ENCODE peak calls at places on chromosomes 6 and 20, in eight cellular contexts. One of them, this sample, is unnamed.

GRCh38 chr6:143232849-143233248 is 172.2 kb downstream of the AIG1 start:
- DNase-seq in hepatocyte: peak; percentile 28
- DNase-seq in lung: peak; percentile 40
- DNase-seq in spleen: no peak
- DNase-seq in uterus: no peak
- DNase-seq in ovary: no peak
- DNase-seq in thoracic aorta: no peak
- DNase-seq in fibroblast of lung: peak; percentile 14
- DNase-seq in this sample: no peak

GRCh38 chr20:32761831-32762753 is at the start of gene DNMT3B:
- DNase-seq in hepatocyte: peak; percentile 91
- DNase-seq in lung: peak; percentile 69
- DNase-seq in spleen: peak; percentile 91
- DNase-seq in uterus: peak; percentile 78
- DNase-seq in ovary: peak; percentile 76
- DNase-seq in thoracic aorta: no peak
- DNase-seq in fibroblast of lung: peak; percentile 79
- DNase-seq in this sample: no peak

GRCh38 chr6:3363296-3364025 is 93.4 kb downstream of the SLC22A23 start:
- DNase-seq in hepatocyte: peak; percentile 71
- DNase-seq in lung: peak; percentile 80
- DNase-seq in spleen: no peak
- DNase-seq in uterus: no peak
- DNase-seq in ovary: no peak
- DNase-seq in thoracic aorta: no peak
- DNase-seq in fibroblast of lung: no peak
- DNase-seq in this sample: no peak

GRCh38 chr6:143213977-143214376 is 153.3 kb downstream of the AIG1 start:
- DNase-seq in hepatocyte: no peak
- DNase-seq in lung: no peak
- DNase-seq in spleen: no peak
- DNase-seq in uterus: no peak
- DNase-seq in ovary: no peak
- DNase-seq in thoracic aorta: no peak
- DNase-seq in fibroblast of lung: no peak
- DNase-seq in this sample: no peak

GRCh38 chr6:12903246-12903645 is 186.7 kb downstream of the PHACTR1 start:
- DNase-seq in hepatocyte: no peak
- DNase-seq in lung: no peak
- DNase-seq in spleen: no peak
- DNase-seq in uterus: no peak
- DNase-seq in ovary: no peak
- DNase-seq in thoracic aorta: no peak
- DNase-seq in fibroblast of lung: no peak
- DNase-seq in this sample: no peak

GRCh38 chr6:16519265-16520242 is 241.7 kb downstream of the ATXN1 start:
- DNase-seq in hepatocyte: no peak
- DNase-seq in lung: no peak
- DNase-seq in spleen: no peak
- DNase-seq in uterus: no peak
- DNase-seq in ovary: no peak
- DNase-seq in thoracic aorta: no peak
- DNase-seq in fibroblast of lung: no peak
- DNase-seq in this sample: no peak

GRCh38 chr6:18165746-18166145 is 10.5 kb downstream of the KDM1B start:
- DNase-seq in hepatocyte: no peak
- DNase-seq in lung: no peak
- DNase-seq in spleen: no peak
- DNase-seq in uterus: no peak
- DNase-seq in ovary: no peak
- DNase-seq in thoracic aorta: no peak
- DNase-seq in fibroblast of lung: no peak
- DNase-seq in this sample: no peak

GRCh38 chr6:132153221-132153896 is 202.2 kb upstream of the CCN2 start:
- DNase-seq in hepatocyte: no peak
- DNase-seq in lung: no peak
- DNase-seq in spleen: no peak
- DNase-seq in uterus: no peak
- DNase-seq in ovary: no peak
- DNase-seq in thoracic aorta: no peak
- DNase-seq in fibroblast of lung: peak; percentile 95
- DNase-seq in this sample: no peak

GRCh38 chr6:155818698-155819097 is 363.1 kb upstream of the NOX3 start:
- DNase-seq in hepatocyte: no peak
- DNase-seq in lung: no peak
- DNase-seq in spleen: no peak
- DNase-seq in uterus: no peak
- DNase-seq in ovary: no peak
- DNase-seq in thoracic aorta: no peak
- DNase-seq in fibroblast of lung: no peak
- DNase-seq in this sample: no peak

GRCh38 chr6:108766886-108767285 is 81.3 kb upstream of the ARMC2 start:
- DNase-seq in hepatocyte: no peak
- DNase-seq in lung: no peak
- DNase-seq in spleen: no peak
- DNase-seq in uterus: no peak
- DNase-seq in ovary: no peak
- DNase-seq in thoracic aorta: no peak
- DNase-seq in fibroblast of lung: no peak
- DNase-seq in this sample: no peak

GRCh38 chr20:50510706-50511401 is 671 bp downstream of the PTPN1 start:
- DNase-seq in hepatocyte: peak; percentile 32
- DNase-seq in lung: no peak
- DNase-seq in spleen: peak; percentile 88
- DNase-seq in uterus: no peak
- DNase-seq in ovary: peak; percentile 43
- DNase-seq in thoracic aorta: no peak
- DNase-seq in fibroblast of lung: no peak
- DNase-seq in this sample: no peak

GRCh38 chr6:89298680-89299450 is 16.2 kb downstream of the GABRR2 start:
- DNase-seq in hepatocyte: peak; percentile 35
- DNase-seq in lung: no peak
- DNase-seq in spleen: no peak
- DNase-seq in uterus: no peak
- DNase-seq in ovary: no peak
- DNase-seq in thoracic aorta: no peak
- DNase-seq in fibroblast of lung: peak; percentile 68
- DNase-seq in this sample: no peak

GRCh38 chr6:118886641-118887040 is 7.3 kb upstream of the ASF1A start:
- DNase-seq in hepatocyte: no peak
- DNase-seq in lung: no peak
- DNase-seq in spleen: no peak
- DNase-seq in uterus: no peak
- DNase-seq in ovary: no peak
- DNase-seq in thoracic aorta: no peak
- DNase-seq in fibroblast of lung: no peak
- DNase-seq in this sample: no peak

GRCh38 chr6:118876814-118877213 is 17.1 kb upstream of the ASF1A start:
- DNase-seq in hepatocyte: no peak
- DNase-seq in lung: no peak
- DNase-seq in spleen: no peak
- DNase-seq in uterus: no peak
- DNase-seq in ovary: no peak
- DNase-seq in thoracic aorta: no peak
- DNase-seq in fibroblast of lung: peak; percentile 83
- DNase-seq in this sample: no peak

GRCh38 chr6:118882314-118882905 is 11.5 kb upstream of the ASF1A start:
- DNase-seq in hepatocyte: no peak
- DNase-seq in lung: no peak
- DNase-seq in spleen: no peak
- DNase-seq in uterus: no peak
- DNase-seq in ovary: no peak
- DNase-seq in thoracic aorta: no peak
- DNase-seq in fibroblast of lung: no peak
- DNase-seq in this sample: no peak

GRCh38 chr6:118877806-118878205 is 16.1 kb upstream of the ASF1A start:
- DNase-seq in hepatocyte: no peak
- DNase-seq in lung: no peak
- DNase-seq in spleen: no peak
- DNase-seq in uterus: no peak
- DNase-seq in ovary: no peak
- DNase-seq in thoracic aorta: no peak
- DNase-seq in fibroblast of lung: no peak
- DNase-seq in this sample: no peak

DNA sequence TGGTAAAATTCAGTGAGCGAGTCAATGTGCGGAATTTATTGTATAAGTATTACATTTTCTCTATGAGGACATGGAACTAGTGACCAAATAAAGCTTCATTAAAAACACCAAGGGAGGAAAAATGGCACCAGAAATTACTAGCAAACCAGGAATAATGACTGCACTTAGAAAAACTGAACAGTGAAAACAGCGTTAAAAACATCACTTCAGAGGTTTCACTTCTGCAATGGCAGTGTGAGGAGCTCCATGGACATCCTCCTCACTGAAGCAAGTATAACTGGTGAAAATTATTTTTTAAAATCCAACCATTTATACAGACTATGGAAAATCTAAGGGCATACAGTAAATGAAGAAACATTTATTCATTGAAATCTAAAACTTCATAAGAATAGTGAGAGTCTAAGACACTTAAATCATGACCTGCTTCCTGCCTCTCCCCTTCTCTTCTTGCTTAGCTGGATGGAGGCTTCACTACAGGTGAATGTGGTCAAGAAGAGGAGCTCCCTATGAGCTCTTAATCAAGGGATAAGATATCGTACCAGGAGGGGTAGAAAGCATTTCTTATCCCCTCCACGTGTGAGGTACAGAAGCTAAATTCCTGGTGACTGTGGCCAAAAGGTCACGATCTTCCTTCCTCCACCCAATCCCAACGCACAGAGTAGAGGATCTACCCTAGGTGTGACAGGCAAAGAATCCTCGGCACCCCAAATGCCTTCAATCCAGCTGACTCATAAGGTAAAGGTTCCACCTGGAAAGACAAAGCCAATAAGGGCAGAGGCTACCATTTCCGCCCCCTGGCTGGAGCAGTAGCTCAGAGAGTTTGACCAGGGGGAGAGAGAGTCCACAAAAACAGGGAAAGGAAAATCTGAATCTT is 12.3 kb upstream of the ASF1A start:
- DNase-seq in hepatocyte: no peak
- DNase-seq in lung: no peak
- DNase-seq in spleen: no peak
- DNase-seq in uterus: no peak
- DNase-seq in ovary: no peak
- DNase-seq in thoracic aorta: no peak
- DNase-seq in fibroblast of lung: no peak
- DNase-seq in this sample: no peak
- H3K27me3 ChIP-seq in hepatocyte: no peaks in the 10 kb centered on the region
- H3K27me3 ChIP-seq in lung: no peaks in the 10 kb centered on the region
- H3K27me3 ChIP-seq in spleen: no peaks in the 10 kb centered on the region
- H3K27me3 ChIP-seq in uterus: no peaks in the 10 kb centered on the region
- H3K27me3 ChIP-seq in ovary: no peaks in the 10 kb centered on the region
- H3K27me3 ChIP-seq in thoracic aorta: no peaks in the 10 kb centered on the region
- H3K27me3 ChIP-seq in fibroblast of lung: no peaks in the 10 kb centered on the region
- H3K27me3 ChIP-seq in this sample: no peaks in the 10 kb centered on the region

DNA sequence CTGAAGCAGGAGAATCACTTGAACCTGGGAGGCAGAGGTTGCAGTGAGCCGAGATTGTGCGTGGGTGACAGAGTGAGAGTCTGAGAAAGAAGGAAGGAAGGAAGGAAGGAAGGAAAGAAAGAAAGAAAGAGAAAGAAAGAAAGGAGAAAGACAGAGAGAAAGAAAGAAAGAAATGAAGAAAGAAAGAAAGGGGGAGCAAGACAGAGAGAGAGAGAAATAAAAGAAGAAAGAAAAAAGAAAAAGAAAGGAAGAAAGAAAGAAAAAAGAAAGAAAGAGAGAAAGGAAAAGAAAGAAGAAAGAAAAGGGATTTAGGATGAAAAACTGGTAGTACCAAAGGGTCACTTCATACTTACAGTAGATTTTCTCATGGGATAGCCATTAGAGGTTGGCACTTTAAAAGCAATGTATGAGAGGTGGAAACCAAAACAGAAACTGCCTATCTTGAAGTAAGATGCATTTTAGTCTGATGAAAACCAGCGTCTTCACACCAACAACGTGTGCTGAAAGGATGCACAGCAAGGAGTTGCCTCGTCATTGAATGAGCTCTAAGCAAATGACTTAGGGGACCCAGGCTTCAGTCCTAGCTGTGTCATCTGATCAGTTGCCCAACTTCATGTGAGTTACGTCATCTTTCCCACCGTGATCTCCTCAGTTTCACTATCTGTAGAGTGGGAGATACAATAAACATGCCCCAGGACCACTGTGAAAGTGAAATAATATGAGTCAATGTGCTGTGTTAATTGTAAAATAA is 133.9 kb upstream of the NEDD9 start:
- DNase-seq in hepatocyte: no peak
- DNase-seq in lung: no peak
- DNase-seq in spleen: no peak
- DNase-seq in uterus: no peak
- DNase-seq in ovary: no peak
- DNase-seq in thoracic aorta: no peak
- DNase-seq in fibroblast of lung: no peak
- DNase-seq in this sample: no peak
- TF ChIP-seq CTCF in hepatocyte: no peak
- TF ChIP-seq CTCF in lung: no peak
- TF ChIP-seq CTCF in spleen: no peak
- TF ChIP-seq CTCF in uterus: no peak
- TF ChIP-seq CTCF in ovary: no peak
- TF ChIP-seq CTCF in thoracic aorta: no peak
- TF ChIP-seq CTCF in fibroblast of lung: no peak
- TF ChIP-seq CTCF in this sample: no peak

GRCh38 chr20:59579404-59580207 is 24.7 kb upstream of the PHACTR3 start:
- DNase-seq in hepatocyte: no peak
- DNase-seq in lung: no peak
- DNase-seq in spleen: no peak
- DNase-seq in uterus: no peak
- DNase-seq in ovary: no peak
- DNase-seq in thoracic aorta: no peak
- DNase-seq in fibroblast of lung: no peak
- DNase-seq in this sample: no peak
- H3K27me3 ChIP-seq in hepatocyte: peaks cover 57% of the 10 kb centered on the region
- H3K27me3 ChIP-seq in lung: peaks cover 6% of the 10 kb centered on the region
- H3K27me3 ChIP-seq in spleen: peaks cover 21% of the 10 kb centered on the region
- H3K27me3 ChIP-seq in uterus: peaks cover 12% of the 10 kb centered on the region
- H3K27me3 ChIP-seq in ovary: no peaks in the 10 kb centered on the region
- H3K27me3 ChIP-seq in thoracic aorta: no peaks in the 10 kb centered on the region
- H3K27me3 ChIP-seq in fibroblast of lung: no peaks in the 10 kb centered on the region
- H3K27me3 ChIP-seq in this sample: no peaks in the 10 kb centered on the region

DNA sequence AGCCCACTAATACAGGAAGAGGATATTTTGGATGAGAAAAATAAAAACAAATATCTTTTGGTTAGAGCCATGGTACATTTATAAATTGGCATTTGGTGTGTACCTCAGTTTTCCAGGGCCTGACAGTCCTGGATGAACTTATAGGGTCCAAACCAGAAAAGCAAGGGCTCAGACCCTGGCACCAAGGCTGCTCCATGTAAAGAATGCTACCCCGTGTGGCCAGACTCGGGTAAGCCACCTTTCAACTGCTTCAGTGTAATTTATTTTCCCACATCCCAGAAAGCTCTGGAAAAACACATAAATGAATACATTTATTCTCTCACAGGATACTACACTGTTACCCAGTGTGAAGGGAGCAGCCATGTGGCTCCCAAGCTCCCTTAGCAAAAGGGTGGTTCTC is 13.9 kb downstream of the MRPL14 start:
- DNase-seq in hepatocyte: no peak
- DNase-seq in lung: no peak
- DNase-seq in spleen: no peak
- DNase-seq in uterus: no peak
- DNase-seq in ovary: no peak
- DNase-seq in thoracic aorta: no peak
- DNase-seq in fibroblast of lung: no peak
- DNase-seq in this sample: no peak
- TF ChIP-seq CTCF in hepatocyte: no peak
- TF ChIP-seq CTCF in lung: no peak
- TF ChIP-seq CTCF in spleen: no peak
- TF ChIP-seq CTCF in uterus: no peak
- TF ChIP-seq CTCF in ovary: no peak
- TF ChIP-seq CTCF in thoracic aorta: no peak
- TF ChIP-seq CTCF in fibroblast of lung: peak; percentile 15
- TF ChIP-seq CTCF in this sample: no peak

This sample was measured in vagina.